ENCODE peak calls at places on chromosomes 2 and 18, in six cellular contexts. C is body of pancreas, I is smooth muscle cell of the brain vasculature, U is ovary, D is NCI-H748 treated with DMSO at 0.1 percent for 48 hours, J is SW480. O is an unnamed sample.

GRCh38 chr2:208363485-208363884 is 43.1 kb upstream of the PTH2R start:
- DNase-seq in C (no peak), I (no peak), U (no peak), D (no peak), J (peak), O (peak)

GRCh38 chr2:101038455-101039255 is 36.6 kb downstream of the RPL31 start:
- DNase-seq in C (no peak), I (no peak), U (no peak), D (no peak), J (peak), O (peak)

GRCh38 chr2:121295911-121296650 is 11.1 kb upstream of the TFCP2L1 start:
- DNase-seq in C (no peak), I (no peak), U (no peak), D (no peak), J (no peak), O (no peak)

GRCh38 chr2:122168799-122169198 is 413.3 kb downstream of the TSN start:
- DNase-seq in C (no peak), I (no peak), U (no peak), D (no peak), J (peak), O (peak)

GRCh38 chr2:216553093-216553478 is 54.4 kb downstream of the RPL37A start:
- DNase-seq in C (no peak), I (no peak), U (no peak), D (no peak), J (no peak), O (no peak)

GRCh38 chr18:78130232-78131195 is 849.1 kb upstream of the SALL3 start:
- DNase-seq in C (no peak), I (no peak), U (no peak), D (no peak), J (no peak), O (no peak)

GRCh38 chr2:180349809-180350208 is 342.7 kb upstream of the CWC22 start:
- DNase-seq in C (no peak), I (no peak), U (no peak), D (no peak), J (no peak), O (no peak)

GRCh38 chr2:179180242-179180641 is 84.4 kb downstream of the SESTD1 start:
- DNase-seq in C (no peak), I (peak), U (no peak), D (no peak), J (no peak), O (no peak)

GRCh38 chr18:56315363-56315762 is 323.0 kb downstream of the TXNL1 start:
- DNase-seq in C (no peak), I (no peak), U (no peak), D (no peak), J (no peak), O (peak)

GRCh38 chr2:240926516-240927389 is 20.6 kb downstream of the CROCC2 start:
- DNase-seq in C (peak), I (no peak), U (peak), D (no peak), J (no peak), O (no peak)

GRCh38 chr2:239128706-239129105 is 272.1 kb downstream of the HDAC4 start:
- DNase-seq in C (no peak), I (no peak), U (no peak), D (no peak), J (no peak), O (no peak)

GRCh38 chr2:200509227-200509607 is 651 bp downstream of the KCTD18 start:
- DNase-seq in C (no peak), I (no peak), U (no peak), D (no peak), J (no peak), O (peak)

GRCh38 chr2:145677371-145677770 is 1157.5 kb upstream of the ZEB2 start:
- DNase-seq in C (no peak), I (no peak), U (no peak), D (no peak), J (no peak), O (no peak)

O was measured in MCF 10A.